ENCODE peak calls at places on chromosomes 11 and 22, in ten cellular contexts. V, A, U, Z, R, K, E, Y, M and N are unnamed samples. For H3K4me1, the result is how much of the 10 kb centered on the place peaks cover.

GRCh38 chr11:112042161-112042960 is 17.2 kb downstream of the DLAT start:
- DNase-seq in V (peak), A (peak), U (no peak), Z (no peak), R (no peak), K (no peak), E (no peak), Y (no peak), M (no peak), N (no peak)

GRCh38 chr11:66823700-66824099 is 19.5 kb upstream of the RCE1 start:
- DNase-seq in V (no peak), A (no peak), U (no peak), Z (no peak), R (no peak), K (no peak), E (no peak), Y (no peak), M (no peak), N (no peak)

GRCh38 chr11:71580057-71581003 is 2.3 kb downstream of the KRTAP5-11 start:
- DNase-seq in V (peak), A (peak), U (no peak), Z (peak), R (no peak), K (peak), E (peak), Y (peak), M (no peak), N (no peak)

GRCh38 chr11:16898274-16898985 is 115.8 kb downstream of the PLEKHA7 start:
- DNase-seq in V (no peak), A (no peak), U (no peak), Z (no peak), R (no peak), K (no peak), E (no peak), Y (no peak), M (no peak), N (no peak)

GRCh38 chr11:71272161-71272560 is 19.8 kb upstream of the SHANK2 start:
- DNase-seq in V (no peak), A (no peak), U (no peak), Z (no peak), R (no peak), K (no peak), E (no peak), Y (no peak), M (no peak), N (no peak)

GRCh38 chr11:43467958-43468357 is 109.2 kb downstream of the TTC17 start:
- DNase-seq in V (no peak), A (no peak), U (no peak), Z (no peak), R (no peak), K (no peak), E (no peak), Y (no peak), M (no peak), N (no peak)

GRCh38 chr22:35154937-35155387 is 89.0 kb downstream of the ISX start:
- DNase-seq in V (peak), A (peak), U (no peak), Z (peak), R (peak), K (peak), E (peak), Y (peak), M (peak), N (no peak)

GRCh38 chr22:50049299-50050195 is 8.6 kb downstream of the TTLL8 start:
- DNase-seq in V (no peak), A (no peak), U (no peak), Z (no peak), R (no peak), K (no peak), E (no peak), Y (no peak), M (no peak), N (no peak)

GRCh38 chr11:117909611-117910382 is 19.4 kb downstream of the TMPRSS13 start:
- DNase-seq in V (no peak), A (no peak), U (peak), Z (no peak), R (no peak), K (no peak), E (peak), Y (peak), M (no peak), N (no peak)

GRCh38 chr11:35063453-35063852 is 75.5 kb upstream of the CD44 start:
- DNase-seq in V (no peak), A (no peak), U (no peak), Z (no peak), R (no peak), K (no peak), E (no peak), Y (no peak), M (no peak), N (no peak)

GRCh38 chr11:10051868-10052586 is 242.0 kb downstream of the SBF2 start:
- DNase-seq in V (peak), A (no peak), U (no peak), Z (no peak), R (no peak), K (no peak), E (no peak), Y (no peak), M (no peak), N (no peak)

GRCh38 chr22:41598081-41598480 is 8.4 kb upstream of the PMM1 start:
- DNase-seq in V (peak), A (peak), U (no peak), Z (no peak), R (no peak), K (no peak), E (peak), Y (no peak), M (peak), N (no peak)

GRCh38 chr11:64356498-64357411 is 2.2 kb upstream of the RPS6KA4 start:
- DNase-seq in V (peak), A (peak), U (peak), Z (peak), R (no peak), K (no peak), E (no peak), Y (no peak), M (peak), N (no peak)

GRCh38 chr11:134363161-134363560 is 31.4 kb downstream of the GLB1L2 start:
- DNase-seq in V (no peak), A (no peak), U (peak), Z (no peak), R (no peak), K (no peak), E (no peak), Y (no peak), M (peak), N (no peak)

GRCh38 chr22:24819941-24820461 is 14.0 kb downstream of the SGSM1 start:
- DNase-seq in V (no peak), A (peak), U (no peak), Z (no peak), R (peak), K (no peak), E (peak), Y (peak), M (peak), N (no peak)

GRCh38 chr22:19766506-19767426 is 6.2 kb downstream of the TBX1 start:
- DNase-seq in V (no peak), A (no peak), U (peak), Z (peak), R (peak), K (peak), E (peak), Y (no peak), M (peak), N (peak)

DNA sequence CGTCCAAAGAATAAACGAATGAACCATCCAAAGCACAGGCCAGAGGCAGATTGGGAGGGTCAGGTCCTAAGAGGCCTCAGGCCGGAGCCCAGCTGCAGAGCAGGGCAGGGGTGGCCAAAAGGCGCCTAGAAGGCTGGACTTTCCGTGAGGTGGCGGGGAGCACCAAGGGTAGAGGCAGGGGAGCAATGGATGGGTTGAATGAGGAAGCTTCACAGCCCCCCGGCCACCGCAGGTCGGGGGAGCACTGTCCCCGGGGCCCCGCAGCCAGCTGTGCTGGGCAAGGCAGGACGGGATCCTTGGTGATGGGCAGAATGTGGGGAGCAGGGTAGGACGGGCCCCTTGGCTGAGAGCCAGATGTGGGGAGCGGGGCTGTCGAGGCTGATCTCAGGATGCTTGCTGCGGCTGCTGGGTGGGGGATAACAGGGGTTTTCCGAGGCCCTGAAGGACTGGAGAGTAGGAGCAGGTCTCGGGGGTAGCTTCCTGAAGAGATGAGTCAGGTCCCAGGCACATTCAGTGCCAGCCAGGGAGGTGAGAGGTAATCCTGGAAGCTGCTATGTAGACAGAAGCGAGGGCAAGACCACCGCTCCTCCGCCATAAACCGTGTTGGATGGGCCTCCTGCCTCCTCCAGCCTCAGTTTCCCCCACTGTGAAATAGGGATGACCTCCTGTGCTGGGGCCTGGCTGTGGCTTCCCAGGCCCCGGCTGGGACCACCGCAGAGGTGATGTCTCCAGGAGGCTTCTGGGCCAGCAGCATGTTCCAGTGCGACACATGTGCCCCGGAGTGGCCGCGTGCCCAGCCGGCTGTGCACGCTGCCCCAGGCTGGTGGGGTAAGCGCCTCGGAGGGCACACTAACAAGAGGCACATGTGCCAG is 34.6 kb upstream of the KCNQ1OT1 start:
- DNase-seq in V (no peak), A (peak), U (peak), Z (no peak), R (peak), K (no peak), E (no peak), Y (no peak), M (no peak), N (no peak)
- H3K27ac ChIP-seq in V (no peak), A (no peak), U (no peak), Z (no peak), R (no peak), K (no peak), E (no peak), Y (no peak), M (no peak), N (no peak)

DNA sequence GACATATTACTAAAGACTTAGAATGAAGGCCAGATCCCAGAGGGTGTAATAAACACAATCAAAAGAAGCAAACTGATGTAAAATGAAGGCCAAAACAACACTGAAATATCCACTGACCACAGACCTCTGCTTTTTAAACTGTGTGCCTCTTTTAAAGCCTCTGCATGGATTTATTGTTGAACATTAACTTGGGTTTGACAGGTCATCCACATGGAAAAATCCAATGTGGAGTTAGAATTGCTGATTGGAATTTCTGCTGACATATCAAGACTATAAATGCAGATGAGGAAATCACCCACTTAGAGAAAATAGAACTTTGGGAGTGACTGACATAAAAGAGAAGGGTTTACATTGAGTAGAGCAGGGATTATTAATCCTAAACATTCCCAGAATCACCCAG is 853.9 kb upstream of the RAG2 start:
- DNase-seq in V (no peak), A (no peak), U (no peak), Z (no peak), R (no peak), K (no peak), E (no peak), Y (no peak), M (no peak), N (no peak)
- TF ChIP-seq CTCF in V (no peak), A (no peak), U (no peak), Z (no peak), R (no peak), K (no peak), E (no peak), Y (no peak), M (no peak), N (no peak)

GRCh38 chr11:82989628-82990404 is 81.9 kb downstream of the RAB30 start:
- DNase-seq in V (no peak), A (no peak), U (no peak), Z (peak), R (no peak), K (no peak), E (no peak), Y (no peak), M (no peak), N (no peak)

GRCh38 chr11:82994615-82995014 is 77.1 kb downstream of the RAB30 start:
- DNase-seq in V (no peak), A (no peak), U (no peak), Z (no peak), R (no peak), K (no peak), E (no peak), Y (no peak), M (no peak), N (no peak)

GRCh38 chr11:82995276-82995675 is 76.4 kb downstream of the RAB30 start:
- DNase-seq in V (no peak), A (no peak), U (no peak), Z (no peak), R (no peak), K (no peak), E (no peak), Y (no peak), M (no peak), N (no peak)

GRCh38 chr11:82988936-82989627 is 82.6 kb downstream of the RAB30 start:
- DNase-seq in V (no peak), A (no peak), U (no peak), Z (peak), R (no peak), K (no peak), E (peak), Y (no peak), M (no peak), N (no peak)

DNA sequence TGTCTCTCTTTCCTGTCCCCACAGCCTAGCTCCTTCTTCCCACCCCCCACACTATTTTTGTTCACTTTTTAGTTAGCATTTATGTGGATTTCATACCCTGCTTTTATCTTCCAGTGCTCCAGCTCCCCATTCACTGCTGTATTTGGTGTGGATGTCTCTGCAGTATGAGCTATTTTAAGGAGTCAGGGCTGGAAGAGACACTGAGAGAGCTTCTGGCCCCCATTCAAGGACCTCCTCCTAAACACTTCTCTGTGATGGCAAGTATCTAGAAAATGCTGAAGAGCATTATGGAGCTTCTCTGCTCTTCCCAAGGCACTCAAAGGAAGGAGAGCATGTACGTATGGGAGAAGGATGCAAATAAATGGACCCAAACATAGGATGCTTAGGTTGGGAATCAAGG is 79.5 kb downstream of the RAB30 start:
- DNase-seq in V (no peak), A (no peak), U (no peak), Z (no peak), R (no peak), K (no peak), E (peak), Y (peak), M (no peak), N (no peak)
- H3K4me1 ChIP-seq in V (under half), A (under half), U (under half), Z (under half), R (under half), K (under half), E (under half), Y (under half), M (under half), N (half or more)

DNA sequence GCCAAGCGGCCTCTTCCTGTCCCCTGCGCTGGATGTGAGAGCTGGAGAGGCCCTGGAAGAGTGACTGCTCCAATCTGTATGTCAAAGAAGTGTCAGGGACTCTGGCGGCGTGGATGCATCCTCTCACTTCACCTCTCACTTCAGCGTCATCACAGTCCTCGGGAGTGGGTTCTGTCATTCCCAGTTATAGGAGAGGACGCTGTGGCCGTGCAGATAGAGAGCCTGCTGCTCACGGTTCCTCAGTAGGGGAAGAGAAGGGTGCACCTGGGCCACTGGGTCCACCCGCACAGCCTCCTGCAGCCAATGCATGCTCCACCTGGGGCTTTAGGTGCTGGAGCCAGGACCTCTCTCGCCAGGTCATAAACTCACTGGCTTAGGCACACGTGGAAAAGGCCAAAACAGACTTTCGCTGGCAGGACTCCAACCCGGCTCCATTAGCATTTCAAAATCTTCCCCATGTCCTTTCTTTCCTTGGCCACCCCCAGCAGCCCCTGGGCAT is 57.6 kb downstream of the ST14 start:
- DNase-seq in V (no peak), A (no peak), U (no peak), Z (no peak), R (no peak), K (no peak), E (no peak), Y (no peak), M (peak), N (peak)
- H3K27ac ChIP-seq in V (no peak), A (no peak), U (no peak), Z (no peak), R (no peak), K (no peak), E (no peak), Y (no peak), M (no peak), N (no peak)

GRCh38 chr22:22666307-22667091 is 22.1 kb downstream of the GGTLC2 start:
- DNase-seq in V (peak), A (peak), U (no peak), Z (peak), R (no peak), K (peak), E (peak), Y (no peak), M (peak), N (no peak)
- TF ChIP-seq CTCF in V (peak), A (peak), U (peak), Z (peak), R (no peak), K (peak), E (peak), Y (no peak), M (peak), N (no peak)

DNA sequence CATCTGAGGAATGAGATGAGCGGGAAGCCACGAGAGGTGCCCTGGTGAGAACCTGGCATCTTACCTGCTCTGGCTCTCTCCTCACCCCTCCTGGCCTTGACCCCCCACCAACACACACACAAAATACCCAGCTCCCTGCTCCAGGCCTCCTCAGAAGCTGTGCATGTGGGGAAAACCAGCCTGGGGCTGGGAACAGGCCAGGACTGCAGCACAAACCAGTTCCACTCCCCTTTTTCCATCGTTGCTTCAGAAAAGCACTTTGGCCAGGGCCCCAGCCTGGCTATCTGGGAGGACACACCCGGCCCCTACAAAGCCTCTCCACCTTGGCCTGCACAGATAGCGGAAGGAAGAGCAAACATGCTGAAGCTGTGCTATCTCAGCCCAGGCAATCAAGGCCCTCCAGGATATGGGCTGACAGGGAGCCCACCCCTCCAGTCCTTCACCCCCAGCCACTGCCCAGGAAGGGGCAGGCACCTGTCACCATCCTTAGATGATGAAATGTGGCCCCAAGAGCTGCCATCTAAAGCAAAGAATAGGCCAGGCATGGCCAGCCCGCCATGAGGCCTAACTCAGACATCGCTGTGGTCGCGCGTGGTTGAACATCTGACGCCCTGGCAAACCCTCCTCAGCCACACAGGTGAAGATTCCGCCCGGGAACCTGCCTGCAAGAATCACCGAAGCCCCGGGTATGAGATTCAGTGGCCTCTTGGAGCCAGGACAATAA is 35.4 kb downstream of the PISD start:
- DNase-seq in V (no peak), A (no peak), U (no peak), Z (no peak), R (no peak), K (no peak), E (peak), Y (peak), M (no peak), N (no peak)
- H3K4me1 ChIP-seq in V (under half), A (under half), U (under half), Z (under half), R (under half), K (under half), E (under half), Y (under half), M (under half), N (half or more)

GRCh38 chr11:115503083-115503885 is 931 bp downstream of the CADM1 start:
- DNase-seq in V (peak), A (peak), U (peak), Z (peak), R (peak), K (peak), E (peak), Y (peak), M (peak), N (peak)
- H3K27ac ChIP-seq in V (no peak), A (no peak), U (peak), Z (no peak), R (peak), K (peak), E (peak), Y (no peak), M (peak), N (peak)

DNA sequence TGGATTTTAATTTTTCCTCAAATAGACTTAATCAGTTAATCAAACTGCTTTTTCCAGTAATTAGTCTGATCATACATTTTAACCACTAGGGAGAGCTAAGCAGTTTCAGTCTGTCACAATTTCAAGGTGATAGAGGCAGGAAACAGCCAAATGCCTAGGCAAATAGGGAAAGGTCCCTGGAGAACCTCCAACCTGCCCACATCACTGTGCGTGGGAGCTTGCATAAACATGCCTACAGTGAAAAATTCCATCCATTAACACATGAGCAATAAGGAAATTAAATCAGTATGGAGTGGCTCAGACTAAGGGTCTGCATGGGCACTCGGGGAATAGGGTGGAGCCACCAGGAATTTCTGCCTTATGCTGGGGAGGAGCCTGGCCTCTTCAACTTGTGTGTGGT is 74.6 kb downstream of the AASDHPPT start:
- DNase-seq in V (no peak), A (peak), U (no peak), Z (no peak), R (no peak), K (no peak), E (no peak), Y (no peak), M (no peak), N (no peak)
- TF ChIP-seq CTCF in V (no peak), A (peak), U (no peak), Z (peak), R (no peak), K (peak), E (no peak), Y (no peak), M (peak), N (no peak)